ENCODE peak calls at places on chromosomes 16 and 17, in eight cellular contexts. U is glutamatergic neuron; Q is EL; T is activated CD4-positive, alpha-beta memory T cell treated with anti-CD3 and anti-CD28 coated beads for 36 hours; Z is cardiac fibroblast; Y is T-helper 1 cell; F is endothelial cell; L is mesothelial cell of epicardium. H is an unnamed sample.

GRCh38 chr16:57192146-57192545 is 6.0 kb downstream of the RSPRY1 start:
- DNase-seq in L (no peak), Y (no peak), U (no peak), T (no peak), Z (peak; percentile 57), F (no peak), Q (no peak), H (no peak)

GRCh38 chr16:84818989-84819643 is 669 bp upstream of the CRISPLD2 start:
- DNase-seq in F (no peak), Q (no peak), U (no peak), Z (no peak), Y (no peak), L (no peak), T (no peak), H (no peak)

GRCh38 chr17:4440690-4441686 is 7.2 kb downstream of the SPNS3 start:
- DNase-seq in Z (no peak), Q (no peak), U (no peak), Y (no peak), L (peak; percentile 81), F (no peak), T (no peak), H (no peak)

GRCh38 chr17:80732268-80732667 is 187.6 kb downstream of the RPTOR start:
- DNase-seq in Y (no peak), Z (peak; percentile 36), L (no peak), Q (peak; percentile 82), F (no peak), U (no peak), T (no peak), H (no peak)

GRCh38 chr16:87554754-87555427 is 47.4 kb upstream of the JPH3 start:
- DNase-seq in L (no peak), U (no peak), Z (no peak), F (no peak), Y (no peak), T (no peak), Q (no peak), H (no peak)

GRCh38 chr17:62797959-62798358 is 10.2 kb downstream of the MARCHF10 start:
- DNase-seq in L (no peak), Z (peak; percentile 77), Q (peak; percentile 53), U (no peak), T (no peak), Y (no peak), F (no peak), H (no peak)

GRCh38 chr17:28901866-28902818 is 737 bp downstream of the DHRS13 start:
- DNase-seq in F (peak; percentile 54), Q (peak; percentile 48), Z (no peak), Y (no peak), U (peak; percentile 77), T (peak; percentile 65), L (no peak), H (no peak)

GRCh38 chr17:66654341-66654740 is 180.6 kb upstream of the CACNG5 start:
- DNase-seq in Z (peak; percentile 68), Y (no peak), U (no peak), L (no peak), F (no peak), T (no peak), Q (no peak), H (no peak)

GRCh38 chr17:1068356-1068755 is 71.4 kb downstream of the TIMM22 start:
- DNase-seq in U (no peak), Q (no peak), L (no peak), Y (no peak), Z (no peak), T (no peak), F (no peak), H (no peak)

GRCh38 chr16:70725912-70726828 is 40.3 kb upstream of the MTSS2 start:
- DNase-seq in Z (no peak), U (no peak), F (no peak), L (no peak), Q (no peak), Y (no peak), T (no peak), H (no peak)

GRCh38 chr17:17732892-17733670 is 51.8 kb downstream of the RAI1 start:
- DNase-seq in Q (peak; percentile 82), T (no peak), U (no peak), Z (peak; percentile 62), L (no peak), F (no peak), Y (no peak), H (no peak)

GRCh38 chr17:12094336-12094735 is 73.7 kb downstream of the MAP2K4 start:
- DNase-seq in U (no peak), T (no peak), Z (no peak), L (no peak), Q (no peak), F (no peak), Y (no peak), H (no peak)

GRCh38 chr17:61279476-61280145 is 120.0 kb upstream of the TBX2 start:
- DNase-seq in Q (no peak), U (no peak), L (no peak), T (no peak), Z (peak; percentile 70), F (no peak), Y (no peak), H (no peak)

GRCh38 chr16:71421911-71422310 is 19.9 kb downstream of the TLE7 start:
- DNase-seq in F (peak; percentile 44), Q (peak; percentile 18), L (no peak), U (peak; percentile 40), Y (no peak), Z (peak; percentile 19), T (peak; percentile 54), H (no peak)

GRCh38 chr17:6669479-6670212 is 18.1 kb downstream of the C17orf100 start:
- DNase-seq in Z (no peak), L (no peak), Q (no peak), U (no peak), Y (no peak), F (no peak), T (no peak), H (peak; percentile 96)

GRCh38 chr16:20175358-20175757 is 101.7 kb upstream of the GPR139 start:
- DNase-seq in L (no peak), Q (no peak), Y (no peak), T (no peak), U (no peak), F (no peak), Z (no peak), H (no peak)

GRCh38 chr16:53501216-53501859 is 1.7 kb downstream of the AKTIP start:
- DNase-seq in Y (no peak), F (no peak), L (no peak), T (no peak), Q (no peak), U (no peak), Z (peak; percentile 31), H (no peak)

GRCh38 chr17:78950870-78951269 is 25.7 kb upstream of the TIMP2 start:
- DNase-seq in T (no peak), Q (no peak), Z (no peak), F (no peak), Y (no peak), U (no peak), L (no peak), H (no peak)

GRCh38 chr16:23160082-23160481 is 10.8 kb upstream of the USP31 start:
- DNase-seq in U (no peak), Q (no peak), L (no peak), Z (no peak), T (no peak), F (no peak), Y (no peak), H (no peak)

GRCh38 chr16:53805113-53805512 is 101.2 kb downstream of the FTO start:
- DNase-seq in Q (no peak), U (no peak), T (no peak), L (no peak), F (no peak), Y (no peak), Z (no peak), H (no peak)